ENCODE peak calls at places on chromosomes 1 and 21, in five cellular contexts. Q, T, M, R and F are unnamed samples.

GRCh38 chr1:99956755-99957154 is 13.0 kb upstream of the SLC35A3 start:
- DNase-seq in Q (no peak), T (peak), M (no peak), R (no peak), F (peak)

GRCh38 chr1:209150114-209150513 is 433.4 kb upstream of the CAMK1G start:
- DNase-seq in Q (peak), T (peak), M (peak), R (peak), F (peak)

GRCh38 chr1:34060901-34061415 is 104.1 kb downstream of the CSMD2 start:
- DNase-seq in Q (peak), T (no peak), M (no peak), R (peak), F (peak)

GRCh38 chr1:115063238-115063901 is 25.9 kb downstream of the TSPAN2 start:
- DNase-seq in Q (no peak), T (no peak), M (peak), R (peak), F (no peak)

GRCh38 chr1:228292609-228292911 is 84.7 kb downstream of the OBSCN start:
- DNase-seq in Q (no peak), T (no peak), M (no peak), R (no peak), F (no peak)

GRCh38 chr1:7991504-7992440 is 30.3 kb downstream of the PARK7 start:
- DNase-seq in Q (no peak), T (peak), M (no peak), R (no peak), F (peak)

GRCh38 chr21:46661211-46661625 is 25.7 kb downstream of the PRMT2 start:
- DNase-seq in Q (peak), T (peak), M (no peak), R (peak), F (peak)

GRCh38 chr1:214568328-214568727 is 16.9 kb upstream of the PTPN14 start:
- DNase-seq in Q (no peak), T (peak), M (peak), R (peak), F (no peak)

GRCh38 chr1:205442051-205442721 is 13.7 kb downstream of the BLACAT1 start:
- DNase-seq in Q (no peak), T (no peak), M (no peak), R (no peak), F (no peak)

GRCh38 chr1:36730599-36730998 is 247.9 kb upstream of the CSF3R start:
- DNase-seq in Q (no peak), T (no peak), M (no peak), R (no peak), F (no peak)

GRCh38 chr21:37166733-37167132 is 93.7 kb downstream of the TTC3 start:
- DNase-seq in Q (no peak), T (no peak), M (peak), R (no peak), F (no peak)

GRCh38 chr1:61436016-61436415 is 288.9 kb downstream of the TM2D1 start:
- DNase-seq in Q (no peak), T (no peak), M (peak), R (no peak), F (no peak)
- TF ChIP-seq CTCF in Q (no peak), T (no peak), M (peak), R (no peak), F (no peak)

GRCh38 chr1:39173995-39174380 is 30.5 kb upstream of the MACF1 start:
- DNase-seq in Q (no peak), T (no peak), M (no peak), R (no peak), F (no peak)
- H3K4me3 ChIP-seq in Q (no peak), T (no peak), M (no peak), R (no peak), F (no peak)

GRCh38 chr21:26366781-26367180 is 196.2 kb upstream of the APP start:
- DNase-seq in Q (no peak), T (no peak), M (peak), R (no peak), F (peak)
- TF ChIP-seq CTCF in Q (no peak), T (no peak), M (no peak), R (no peak), F (no peak)

GRCh38 chr1:53982762-53983101 is 35.3 kb downstream of the LDLRAD1 start:
- DNase-seq in Q (no peak), T (no peak), M (no peak), R (no peak), F (no peak)
- H3K4me3 ChIP-seq in Q (no peak), T (peak), M (peak), R (peak), F (peak)

DNA sequence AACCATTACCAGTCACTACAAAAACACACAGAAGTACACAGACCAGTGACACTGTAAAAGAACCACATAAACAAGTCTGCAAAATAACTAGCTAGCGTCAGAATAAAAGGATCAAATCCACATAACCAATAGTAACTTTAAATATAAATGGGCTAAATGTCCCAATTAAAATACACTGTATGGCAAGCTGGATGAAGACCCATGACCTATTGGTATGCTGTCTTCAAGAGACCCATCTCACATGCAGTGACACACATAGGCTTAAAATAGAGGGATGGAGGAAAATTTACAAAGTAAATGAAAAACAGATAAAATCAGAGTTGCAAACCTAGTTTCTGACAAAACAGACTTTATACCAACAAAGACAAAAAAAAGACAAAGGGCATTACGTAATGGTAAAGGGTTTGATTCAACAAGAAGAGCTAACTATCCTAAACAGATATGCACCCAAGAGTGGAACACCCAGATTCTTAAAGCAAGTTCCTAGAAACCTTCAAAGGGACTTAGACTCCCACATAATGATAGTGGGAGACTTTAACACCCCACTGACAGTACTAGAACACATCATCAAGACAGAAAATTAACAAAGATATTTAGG is 196.9 kb downstream of the TBX15 start:
- DNase-seq in Q (no peak), T (no peak), M (no peak), R (no peak), F (no peak)
- TF ChIP-seq CTCF in Q (no peak), T (no peak), M (no peak), R (no peak), F (no peak)